ENCODE peak calls at places on chromosomes 3 and 15, in five cellular contexts. D is EL, E is cardiac fibroblast, V is NCI-H510A, Y is NAMALWA. K is an unnamed sample.

GRCh38 chr15:86494475-86494874 is 414.8 kb downstream of the AGBL1 start:
- DNase-seq in D (no peak), E (no peak), V (no peak), Y (no peak), K (no peak)

GRCh38 chr15:78407889-78408640 is 30.0 kb upstream of the IREB2 start:
- DNase-seq in D (no peak), E (no peak), V (no peak), Y (no peak), K (no peak)

GRCh38 chr3:181134873-181135272 is 145.3 kb upstream of the DNAJC19 start:
- DNase-seq in D (no peak), E (no peak), V (no peak), Y (no peak), K (no peak)

GRCh38 chr3:181695661-181696491 is 15.8 kb upstream of the SOX2 start:
- DNase-seq in D (no peak), E (no peak), V (no peak), Y (no peak), K (no peak)

GRCh38 chr15:89492111-89492641 is 4.2 kb downstream of the RHCG start:
- DNase-seq in D (no peak), E (no peak), V (no peak), Y (peak; percentile 51), K (no peak)

GRCh38 chr3:27632431-27633223 is 89.5 kb downstream of the EOMES start:
- DNase-seq in D (peak; percentile 72), E (peak; percentile 72), V (no peak), Y (no peak), K (peak; percentile 55)

GRCh38 chr3:107384428-107384827 is 7.2 kb downstream of the CCDC54 start:
- DNase-seq in D (no peak), E (no peak), V (no peak), Y (no peak), K (no peak)

GRCh38 chr3:196654691-196655090 is 15.2 kb downstream of the NRROS start:
- DNase-seq in D (peak; percentile 26), E (peak; percentile 25), V (no peak), Y (no peak), K (no peak)

GRCh38 chr15:59177445-59177728 is 29.3 kb upstream of the LDHAL6B start:
- DNase-seq in D (no peak), E (no peak), V (no peak), Y (no peak), K (no peak)

GRCh38 chr3:51500632-51501131 is 867 bp upstream of the DCAF1 start:
- DNase-seq in D (no peak), E (no peak), V (no peak), Y (no peak), K (no peak)

GRCh38 chr3:151290673-151291072 is 12.3 kb upstream of the P2RY14 start:
- DNase-seq in D (peak; percentile 46), E (peak; percentile 65), V (no peak), Y (peak; percentile 20), K (peak; percentile 66)